ENCODE peak calls at places on chromosomes 5 and 9, in seven cellular contexts. Q is NCI-H1694 treated with DMSO at 0.1 percent for 48 hours; W is HEK293T; G is GM23338; D is activated CD8-positive, alpha-beta memory T cell treated with anti-CD3 and anti-CD28 coated beads, Interleukin-2, amount 50 U/mL, for 4 hours; F is frontal cortex; C is mesendoderm. L is an unnamed sample.

GRCh38 chr5:200985-201384 is 9.7 kb downstream of the LRRC14B start:
- DNase-seq in Q (no peak), W (no peak), G (no peak), D (no peak), F (no peak), C (no peak), L (no peak)

GRCh38 chr5:176144508-176144907 is 93.7 kb upstream of the SIMC1 start:
- DNase-seq in F (no peak), Q (peak; percentile 72), W (no peak), C (no peak), G (no peak), D (no peak), L (no peak)

GRCh38 chr5:178205010-178205748 is 846 bp downstream of the HNRNPAB start:
- DNase-seq in G (peak; percentile 82), W (peak; percentile 82), F (peak; percentile 77), Q (no peak), C (peak; percentile 76), D (peak; percentile 75), L (peak; percentile 83)

GRCh38 chr5:133981714-133982113 is 13.3 kb upstream of the C5orf15 start:
- DNase-seq in Q (no peak), W (peak; percentile 12), G (no peak), D (no peak), C (no peak), F (no peak), L (no peak)

GRCh38 chr5:10934789-10935355 is 173.8 kb upstream of the DAP start:
- DNase-seq in C (no peak), Q (peak; percentile 54), D (no peak), G (no peak), F (no peak), W (no peak), L (no peak)

GRCh38 chr5:60961685-60962084 is 16.7 kb downstream of the NDUFAF2 start:
- DNase-seq in W (no peak), G (no peak), D (no peak), C (peak; percentile 28), Q (no peak), F (no peak), L (peak; percentile 13)

GRCh38 chr5:175317872-175318271 is 126.1 kb downstream of the DRD1 start:
- DNase-seq in W (no peak), C (no peak), Q (no peak), D (no peak), G (no peak), F (no peak), L (no peak)

GRCh38 chr5:161544350-161544765 is 2.2 kb downstream of the GABRB2 start:
- DNase-seq in D (no peak), G (peak; percentile 83), F (peak; percentile 46), C (peak; percentile 83), Q (peak; percentile 49), W (peak; percentile 50), L (peak; percentile 3)

GRCh38 chr9:107487521-107488399 is 1.8 kb downstream of the KLF4 start:
- DNase-seq in F (no peak), G (peak; percentile 87), D (no peak), Q (no peak), W (no peak), C (peak; percentile 84), L (no peak)

GRCh38 chr9:98701576-98701975 is 7.2 kb downstream of the GABBR2 start:
- DNase-seq in W (no peak), Q (no peak), F (no peak), G (no peak), D (no peak), C (no peak), L (no peak)